ENCODE peak calls at places on chromosomes 1 and 21, in four cellular contexts. Q, J, K and X are unnamed samples.

GRCh38 chr1:109890115-109890953 is 20.3 kb upstream of the CSF1 start:
- DNase-seq in Q (no peak), J (no peak), K (peak), X (no peak)

GRCh38 chr21:38136201-38136600 is 120.6 kb upstream of the KCNJ15 start:
- DNase-seq in Q (no peak), J (no peak), K (no peak), X (no peak)

GRCh38 chr1:6025269-6026094 is 20.2 kb upstream of the KCNAB2 start:
- DNase-seq in Q (no peak), J (no peak), K (no peak), X (peak)

GRCh38 chr1:223811634-223812101 is 34.1 kb downstream of the TP53BP2 start:
- DNase-seq in Q (no peak), J (no peak), K (no peak), X (no peak)

GRCh38 chr1:15354580-15354965 is 55.1 kb upstream of the EFHD2 start:
- DNase-seq in Q (no peak), J (no peak), K (no peak), X (no peak)

GRCh38 chr1:172658871-172659453 is at the start of gene FASLG:
- DNase-seq in Q (no peak), J (no peak), K (no peak), X (no peak)

GRCh38 chr1:109902204-109902985 is 8.3 kb upstream of the CSF1 start:
- DNase-seq in Q (no peak), J (no peak), K (no peak), X (no peak)

GRCh38 chr1:109499661-109500536 is 6.0 kb downstream of the CYB561D1 start:
- DNase-seq in Q (peak), J (peak), K (peak), X (no peak)

GRCh38 chr21:36806103-36806502 is 107.2 kb downstream of the SIM2 start:
- DNase-seq in Q (no peak), J (no peak), K (no peak), X (no peak)

GRCh38 chr1:185648858-185649589 is 85.2 kb upstream of the HMCN1 start:
- DNase-seq in Q (no peak), J (no peak), K (no peak), X (no peak)

GRCh38 chr1:31765041-31765467 is 914 bp upstream of the ADGRB2 start:
- DNase-seq in Q (peak), J (no peak), K (peak), X (no peak)

GRCh38 chr1:227935826-227936225 is 11.9 kb downstream of the WNT9A start:
- DNase-seq in Q (no peak), J (no peak), K (no peak), X (no peak)

GRCh38 chr1:236502972-236503639 is 20.7 kb upstream of the LGALS8 start:
- DNase-seq in Q (peak), J (peak), K (peak), X (peak)

GRCh38 chr1:196317535-196318522 is 290.4 kb downstream of the KCNT2 start:
- DNase-seq in Q (peak), J (peak), K (peak), X (no peak)

GRCh38 chr21:45994086-45994661 is 12.6 kb downstream of the COL6A1 start:
- DNase-seq in Q (peak), J (peak), K (no peak), X (no peak)

GRCh38 chr21:33202464-33203363 is 27.0 kb upstream of the IFNAR2 start:
- DNase-seq in Q (no peak), J (no peak), K (no peak), X (no peak)

GRCh38 chr1:61337981-61338848 is 255.9 kb downstream of the NFIA start:
- DNase-seq in Q (peak), J (peak), K (no peak), X (peak)

GRCh38 chr1:68120136-68120791 is 69.8 kb upstream of the DIRAS3 start:
- DNase-seq in Q (peak), J (peak), K (peak), X (peak)

GRCh38 chr1:56827711-56828110 is 8.5 kb upstream of the FYB2 start:
- DNase-seq in Q (no peak), J (no peak), K (no peak), X (no peak)

GRCh38 chr1:5971471-5972197 is 20.6 kb downstream of the NPHP4 start:
- DNase-seq in Q (no peak), J (no peak), K (no peak), X (no peak)

GRCh38 chr1:202806845-202807366 is 1.3 kb downstream of the KDM5B start:
- DNase-seq in Q (peak), J (peak), K (no peak), X (no peak)

GRCh38 chr1:153880962-153881361 is 41.8 kb downstream of the GATAD2B start:
- DNase-seq in Q (peak), J (peak), K (no peak), X (no peak)

GRCh38 chr1:204345425-204345824 is 14.3 kb downstream of the PLEKHA6 start:
- DNase-seq in Q (no peak), J (no peak), K (no peak), X (no peak)

GRCh38 chr1:236913371-236914037 is 90.7 kb downstream of the MT1HL1 start:
- DNase-seq in Q (no peak), J (no peak), K (peak), X (no peak)

GRCh38 chr1:53073899-53074311 is 11.9 kb downstream of the PODN start:
- DNase-seq in Q (peak), J (no peak), K (no peak), X (no peak)

GRCh38 chr1:77744576-77744975 is 15.1 kb downstream of the USP33 start:
- DNase-seq in Q (no peak), J (no peak), K (no peak), X (no peak)

GRCh38 chr1:183278736-183279591 is 92.9 kb downstream of the LAMC2 start:
- DNase-seq in Q (no peak), J (no peak), K (no peak), X (peak)

GRCh38 chr1:59262631-59263030 is 34.3 kb upstream of the FGGY start:
- DNase-seq in Q (no peak), J (no peak), K (no peak), X (no peak)

GRCh38 chr1:37478451-37478871 is 4.1 kb downstream of the ZC3H12A start:
- DNase-seq in Q (no peak), J (no peak), K (no peak), X (no peak)
- TF ChIP-seq POLR2A in Q (no peak), J (no peak), K (no peak), X (no peak)

DNA sequence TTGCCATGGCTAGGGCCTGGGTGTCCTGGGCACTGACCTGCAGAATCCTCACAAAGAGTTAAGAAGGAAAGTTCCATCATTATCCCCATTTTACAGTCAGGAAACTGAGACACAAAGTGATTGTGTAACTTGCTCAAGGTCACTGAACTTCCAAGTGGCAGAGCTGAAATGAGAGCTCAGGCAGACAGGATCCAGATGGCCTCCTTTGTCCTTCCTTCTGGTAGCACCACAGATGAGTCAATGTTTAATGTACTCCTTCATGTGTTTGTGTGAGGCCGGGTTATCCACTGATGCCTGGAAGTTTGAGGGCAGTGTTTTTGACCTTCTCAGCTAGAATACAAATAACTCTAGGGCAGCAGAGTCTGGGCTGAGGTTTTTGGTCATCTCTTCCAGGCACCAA is 207.0 kb downstream of the TNR start:
- DNase-seq in Q (no peak), J (no peak), K (no peak), X (no peak)
- TF ChIP-seq POLR2A in Q (no peak), J (no peak), K (no peak), X (no peak)

DNA sequence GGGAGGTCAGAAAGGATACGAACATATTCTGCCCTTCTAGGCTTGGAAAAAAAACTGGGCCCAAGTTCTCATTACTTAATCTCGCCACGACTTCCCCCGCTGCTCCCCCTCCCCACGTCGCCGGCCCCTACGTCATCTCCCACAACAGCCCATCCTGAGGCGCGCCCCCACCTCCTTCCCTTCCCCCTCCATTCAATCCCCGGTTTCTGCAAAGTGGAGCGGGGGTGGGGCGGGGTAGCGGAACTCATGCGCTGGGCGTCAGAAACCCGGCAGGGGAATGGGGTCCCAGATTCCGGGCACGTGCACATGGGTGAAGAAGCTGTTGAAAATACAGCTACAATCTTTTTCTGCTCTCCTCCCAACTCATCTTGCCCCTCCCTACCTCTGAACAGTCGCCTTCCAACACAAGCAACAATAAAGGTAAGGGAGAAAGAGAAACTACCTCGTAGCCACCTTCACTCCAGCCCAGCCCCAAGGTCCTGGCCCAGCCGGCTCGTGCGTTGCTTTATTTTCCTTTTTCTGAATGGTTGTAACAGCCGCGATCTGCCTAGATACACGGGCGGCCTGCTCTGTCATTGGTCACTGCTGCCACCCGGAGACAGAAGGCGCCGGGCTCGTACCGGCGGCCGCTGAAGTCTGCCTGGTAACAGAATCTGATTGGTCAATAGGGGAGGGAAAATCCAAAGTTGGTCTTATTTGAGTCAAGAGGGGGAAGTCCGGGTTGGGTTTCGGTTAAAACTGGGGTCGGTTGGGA is at the start of gene RFX5:
- DNase-seq in Q (peak), J (peak), K (peak), X (peak)
- TF ChIP-seq POLR2A in Q (no peak), J (peak), K (peak), X (peak)

GRCh38 chr21:35607406-35607805 is 452.9 kb downstream of the SETD4 start:
- DNase-seq in Q (no peak), J (no peak), K (no peak), X (no peak)
- TF ChIP-seq POLR2A in Q (no peak), J (no peak), K (no peak), X (no peak)